ENCODE peak calls at places on chromosomes 3 and 15, in seven cellular contexts. One of them, this sample, is unnamed.

GRCh38 chr3:118884748-118885206 is 149.9 kb downstream of the IGSF11 start:
- DNase-seq in AG09309: no peak
- DNase-seq in astrocyte of the spinal cord: peak
- DNase-seq in brain microvascular endothelial cell: peak
- DNase-seq in NB4: peak
- DNase-seq in heart left ventricle: peak
- DNase-seq in cardiac muscle cell: peak
- DNase-seq in this sample: peak

GRCh38 chr15:26242565-26242964 is 379.4 kb upstream of the ATP10A start:
- DNase-seq in AG09309: no peak
- DNase-seq in astrocyte of the spinal cord: no peak
- DNase-seq in brain microvascular endothelial cell: no peak
- DNase-seq in NB4: no peak
- DNase-seq in heart left ventricle: no peak
- DNase-seq in cardiac muscle cell: no peak
- DNase-seq in this sample: no peak

GRCh38 chr3:30693470-30694120 is 87.2 kb downstream of the TGFBR2 start:
- DNase-seq in AG09309: peak
- DNase-seq in astrocyte of the spinal cord: peak
- DNase-seq in brain microvascular endothelial cell: peak
- DNase-seq in NB4: peak
- DNase-seq in heart left ventricle: peak
- DNase-seq in cardiac muscle cell: peak
- DNase-seq in this sample: peak

GRCh38 chr15:62344806-62345539 is 179.9 kb upstream of the C2CD4B start:
- DNase-seq in AG09309: no peak
- DNase-seq in astrocyte of the spinal cord: peak
- DNase-seq in brain microvascular endothelial cell: peak
- DNase-seq in NB4: peak
- DNase-seq in heart left ventricle: peak
- DNase-seq in cardiac muscle cell: peak
- DNase-seq in this sample: peak

GRCh38 chr3:45712434-45713110 is 23.4 kb downstream of the SACM1L start:
- DNase-seq in AG09309: no peak
- DNase-seq in astrocyte of the spinal cord: no peak
- DNase-seq in brain microvascular endothelial cell: no peak
- DNase-seq in NB4: no peak
- DNase-seq in heart left ventricle: no peak
- DNase-seq in cardiac muscle cell: no peak
- DNase-seq in this sample: no peak

GRCh38 chr15:83854950-83855707 is 201.2 kb downstream of the ADAMTSL3 start:
- DNase-seq in AG09309: no peak
- DNase-seq in astrocyte of the spinal cord: no peak
- DNase-seq in brain microvascular endothelial cell: no peak
- DNase-seq in NB4: no peak
- DNase-seq in heart left ventricle: peak
- DNase-seq in cardiac muscle cell: peak
- DNase-seq in this sample: no peak

GRCh38 chr3:67362686-67363085 is 291.7 kb downstream of the SUCLG2 start:
- DNase-seq in AG09309: no peak
- DNase-seq in astrocyte of the spinal cord: no peak
- DNase-seq in brain microvascular endothelial cell: peak
- DNase-seq in NB4: no peak
- DNase-seq in heart left ventricle: no peak
- DNase-seq in cardiac muscle cell: no peak
- DNase-seq in this sample: no peak

GRCh38 chr3:175335229-175335628 is 476.1 kb downstream of the NAALADL2 start:
- DNase-seq in AG09309: peak
- DNase-seq in astrocyte of the spinal cord: no peak
- DNase-seq in brain microvascular endothelial cell: no peak
- DNase-seq in NB4: no peak
- DNase-seq in heart left ventricle: no peak
- DNase-seq in cardiac muscle cell: no peak
- DNase-seq in this sample: no peak

GRCh38 chr3:84125201-84125721 is 833.5 kb upstream of the CADM2 start:
- DNase-seq in AG09309: no peak
- DNase-seq in astrocyte of the spinal cord: no peak
- DNase-seq in brain microvascular endothelial cell: no peak
- DNase-seq in NB4: no peak
- DNase-seq in heart left ventricle: no peak
- DNase-seq in cardiac muscle cell: no peak
- DNase-seq in this sample: no peak

GRCh38 chr3:63673111-63673510 is 20.6 kb downstream of the SNTN start:
- DNase-seq in AG09309: no peak
- DNase-seq in astrocyte of the spinal cord: no peak
- DNase-seq in brain microvascular endothelial cell: no peak
- DNase-seq in NB4: no peak
- DNase-seq in heart left ventricle: no peak
- DNase-seq in cardiac muscle cell: no peak
- DNase-seq in this sample: no peak

GRCh38 chr15:55151621-55152020 is 45.1 kb downstream of the RSL24D1 start:
- DNase-seq in AG09309: no peak
- DNase-seq in astrocyte of the spinal cord: no peak
- DNase-seq in brain microvascular endothelial cell: no peak
- DNase-seq in NB4: no peak
- DNase-seq in heart left ventricle: no peak
- DNase-seq in cardiac muscle cell: no peak
- DNase-seq in this sample: no peak

GRCh38 chr3:172776049-172776717 is 25.7 kb downstream of the ECT2 start:
- DNase-seq in AG09309: peak
- DNase-seq in astrocyte of the spinal cord: no peak
- DNase-seq in brain microvascular endothelial cell: no peak
- DNase-seq in NB4: no peak
- DNase-seq in heart left ventricle: no peak
- DNase-seq in cardiac muscle cell: peak
- DNase-seq in this sample: no peak

GRCh38 chr3:173138031-173138430 is 3.0 kb downstream of the SPATA16 start:
- DNase-seq in AG09309: no peak
- DNase-seq in astrocyte of the spinal cord: peak
- DNase-seq in brain microvascular endothelial cell: no peak
- DNase-seq in NB4: no peak
- DNase-seq in heart left ventricle: no peak
- DNase-seq in cardiac muscle cell: no peak
- DNase-seq in this sample: peak

GRCh38 chr15:91219203-91219602 is 119.1 kb downstream of the SV2B start:
- DNase-seq in AG09309: no peak
- DNase-seq in astrocyte of the spinal cord: no peak
- DNase-seq in brain microvascular endothelial cell: no peak
- DNase-seq in NB4: no peak
- DNase-seq in heart left ventricle: no peak
- DNase-seq in cardiac muscle cell: no peak
- DNase-seq in this sample: no peak

GRCh38 chr3:41808152-41808551 is 153.8 kb downstream of the ULK4 start:
- DNase-seq in AG09309: peak
- DNase-seq in astrocyte of the spinal cord: peak
- DNase-seq in brain microvascular endothelial cell: peak
- DNase-seq in NB4: no peak
- DNase-seq in heart left ventricle: no peak
- DNase-seq in cardiac muscle cell: peak
- DNase-seq in this sample: peak

GRCh38 chr3:94004301-94004910 is 24.0 kb downstream of the STX19 start:
- DNase-seq in AG09309: peak
- DNase-seq in astrocyte of the spinal cord: peak
- DNase-seq in brain microvascular endothelial cell: peak
- DNase-seq in NB4: peak
- DNase-seq in heart left ventricle: no peak
- DNase-seq in cardiac muscle cell: peak
- DNase-seq in this sample: peak

GRCh38 chr3:60542981-60543380 is 708.3 kb downstream of the FHIT start:
- DNase-seq in AG09309: peak
- DNase-seq in astrocyte of the spinal cord: no peak
- DNase-seq in brain microvascular endothelial cell: no peak
- DNase-seq in NB4: no peak
- DNase-seq in heart left ventricle: no peak
- DNase-seq in cardiac muscle cell: no peak
- DNase-seq in this sample: no peak

GRCh38 chr15:89307791-89308190 is 26.8 kb downstream of the POLG start:
- DNase-seq in AG09309: peak
- DNase-seq in astrocyte of the spinal cord: peak
- DNase-seq in brain microvascular endothelial cell: peak
- DNase-seq in NB4: no peak
- DNase-seq in heart left ventricle: no peak
- DNase-seq in cardiac muscle cell: no peak
- DNase-seq in this sample: no peak

GRCh38 chr3:95172549-95172948 is 1109.7 kb downstream of the NSUN3 start:
- DNase-seq in AG09309: no peak
- DNase-seq in astrocyte of the spinal cord: no peak
- DNase-seq in brain microvascular endothelial cell: no peak
- DNase-seq in NB4: no peak
- DNase-seq in heart left ventricle: no peak
- DNase-seq in cardiac muscle cell: no peak
- DNase-seq in this sample: no peak

GRCh38 chr15:75823860-75824613 is 19.2 kb upstream of the UBE2Q2 start:
- DNase-seq in AG09309: no peak
- DNase-seq in astrocyte of the spinal cord: no peak
- DNase-seq in brain microvascular endothelial cell: no peak
- DNase-seq in NB4: no peak
- DNase-seq in heart left ventricle: no peak
- DNase-seq in cardiac muscle cell: peak
- DNase-seq in this sample: no peak

GRCh38 chr15:31102049-31102321 is 460 bp upstream of the TRPM1 start:
- DNase-seq in AG09309: no peak
- DNase-seq in astrocyte of the spinal cord: no peak
- DNase-seq in brain microvascular endothelial cell: no peak
- DNase-seq in NB4: no peak
- DNase-seq in heart left ventricle: no peak
- DNase-seq in cardiac muscle cell: no peak
- DNase-seq in this sample: no peak

GRCh38 chr15:55586808-55587207 is 1.3 kb downstream of the PYGO1 start:
- DNase-seq in AG09309: no peak
- DNase-seq in astrocyte of the spinal cord: peak
- DNase-seq in brain microvascular endothelial cell: no peak
- DNase-seq in NB4: no peak
- DNase-seq in heart left ventricle: no peak
- DNase-seq in cardiac muscle cell: no peak
- DNase-seq in this sample: no peak

GRCh38 chr3:36488077-36488789 is 107.9 kb downstream of the STAC start:
- DNase-seq in AG09309: no peak
- DNase-seq in astrocyte of the spinal cord: no peak
- DNase-seq in brain microvascular endothelial cell: no peak
- DNase-seq in NB4: no peak
- DNase-seq in heart left ventricle: no peak
- DNase-seq in cardiac muscle cell: peak
- DNase-seq in this sample: no peak
- H3K4me3 ChIP-seq in AG09309: no peak
- H3K4me3 ChIP-seq in astrocyte of the spinal cord: no peak
- H3K4me3 ChIP-seq in brain microvascular endothelial cell: no peak
- H3K4me3 ChIP-seq in NB4: no peak
- H3K4me3 ChIP-seq in heart left ventricle: no peak
- H3K4me3 ChIP-seq in cardiac muscle cell: no peak
- H3K4me3 ChIP-seq in this sample: no peak

GRCh38 chr15:51286816-51287215 is 51.6 kb downstream of the CYP19A1 start:
- DNase-seq in AG09309: no peak
- DNase-seq in astrocyte of the spinal cord: no peak
- DNase-seq in brain microvascular endothelial cell: no peak
- DNase-seq in NB4: no peak
- DNase-seq in heart left ventricle: no peak
- DNase-seq in cardiac muscle cell: no peak
- DNase-seq in this sample: no peak
- TF ChIP-seq CTCF in AG09309: no peak
- TF ChIP-seq CTCF in astrocyte of the spinal cord: no peak
- TF ChIP-seq CTCF in brain microvascular endothelial cell: no peak
- TF ChIP-seq CTCF in NB4: no peak
- TF ChIP-seq CTCF in heart left ventricle: peak
- TF ChIP-seq CTCF in cardiac muscle cell: no peak
- TF ChIP-seq CTCF in this sample: peak

GRCh38 chr3:32238027-32238815 is at the start of gene CMTM8:
- DNase-seq in AG09309: no peak
- DNase-seq in astrocyte of the spinal cord: peak
- DNase-seq in brain microvascular endothelial cell: no peak
- DNase-seq in NB4: peak
- DNase-seq in heart left ventricle: peak
- DNase-seq in cardiac muscle cell: peak
- DNase-seq in this sample: no peak
- H3K4me3 ChIP-seq in AG09309: peak
- H3K4me3 ChIP-seq in astrocyte of the spinal cord: peak
- H3K4me3 ChIP-seq in brain microvascular endothelial cell: peak
- H3K4me3 ChIP-seq in NB4: peak
- H3K4me3 ChIP-seq in heart left ventricle: peak
- H3K4me3 ChIP-seq in cardiac muscle cell: peak
- H3K4me3 ChIP-seq in this sample: peak

GRCh38 chr3:53531749-53532148 is 37.3 kb downstream of the CACNA1D start:
- DNase-seq in AG09309: no peak
- DNase-seq in astrocyte of the spinal cord: no peak
- DNase-seq in brain microvascular endothelial cell: no peak
- DNase-seq in NB4: no peak
- DNase-seq in heart left ventricle: no peak
- DNase-seq in cardiac muscle cell: no peak
- DNase-seq in this sample: no peak
- TF ChIP-seq CTCF in AG09309: no peak
- TF ChIP-seq CTCF in astrocyte of the spinal cord: no peak
- TF ChIP-seq CTCF in brain microvascular endothelial cell: no peak
- TF ChIP-seq CTCF in NB4: no peak
- TF ChIP-seq CTCF in heart left ventricle: no peak
- TF ChIP-seq CTCF in cardiac muscle cell: no peak
- TF ChIP-seq CTCF in this sample: no peak

DNA sequence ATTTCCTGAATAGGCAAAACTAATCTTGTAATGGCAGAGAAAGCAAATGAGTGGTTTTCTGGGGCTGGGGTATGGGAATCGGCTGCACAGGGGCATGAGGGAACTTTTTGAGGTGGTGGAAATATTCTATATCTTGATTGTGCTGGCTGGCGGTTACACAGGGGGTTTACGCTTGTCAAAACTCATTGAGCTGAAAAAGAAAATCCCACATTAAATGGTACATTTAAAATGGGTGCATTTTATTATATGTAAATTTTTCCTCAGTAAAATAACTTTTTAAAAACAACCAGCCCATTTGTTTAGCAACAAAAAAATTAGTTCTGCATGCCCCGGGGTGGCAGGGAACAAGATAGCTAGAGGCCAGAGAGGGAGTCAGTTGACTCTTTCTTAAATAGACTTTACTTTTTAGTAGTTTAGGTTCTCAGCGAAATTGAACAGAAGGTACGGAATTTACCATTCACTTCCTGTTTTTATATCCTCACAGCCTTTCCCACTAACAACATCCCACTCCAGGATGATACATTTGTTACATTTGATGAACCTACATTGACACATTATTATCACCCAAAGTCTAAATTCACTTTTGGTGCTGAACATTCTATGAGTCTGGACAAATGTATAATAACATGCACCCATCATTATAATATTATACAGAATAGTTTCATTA is 41.2 kb upstream of the BCL2A1 start:
- DNase-seq in AG09309: no peak
- DNase-seq in astrocyte of the spinal cord: no peak
- DNase-seq in brain microvascular endothelial cell: no peak
- DNase-seq in NB4: no peak
- DNase-seq in heart left ventricle: no peak
- DNase-seq in cardiac muscle cell: no peak
- DNase-seq in this sample: no peak
- H3K4me3 ChIP-seq in AG09309: no peak
- H3K4me3 ChIP-seq in astrocyte of the spinal cord: no peak
- H3K4me3 ChIP-seq in brain microvascular endothelial cell: no peak
- H3K4me3 ChIP-seq in NB4: no peak
- H3K4me3 ChIP-seq in heart left ventricle: no peak
- H3K4me3 ChIP-seq in cardiac muscle cell: no peak
- H3K4me3 ChIP-seq in this sample: no peak

This sample was measured in astrocyte of the cerebellum.